ENCODE peak calls at places on chromosomes 7 and 10, in nine cellular contexts. One of them, this sample, is unnamed.

GRCh38 chr10:85995791-85996190 is 370.8 kb downstream of the GRID1 start:
- DNase-seq in coronary artery: no peak
- DNase-seq in keratinocyte: no peak
- DNase-seq in tibial nerve: no peak
- DNase-seq in left ventricle myocardium inferior: no peak
- DNase-seq in GM23338: peak; percentile 34
- DNase-seq in lower lobe of right lung: no peak
- DNase-seq in uterus: no peak
- DNase-seq in CD8-positive, alpha-beta T cell: no peak
- DNase-seq in this sample: no peak

GRCh38 chr10:17216217-17216900 is 11.7 kb upstream of the VIM start:
- DNase-seq in coronary artery: peak; percentile 85
- DNase-seq in keratinocyte: no peak
- DNase-seq in tibial nerve: no peak
- DNase-seq in left ventricle myocardium inferior: no peak
- DNase-seq in GM23338: no peak
- DNase-seq in lower lobe of right lung: peak; percentile 49
- DNase-seq in uterus: peak; percentile 35
- DNase-seq in CD8-positive, alpha-beta T cell: no peak
- DNase-seq in this sample: no peak

GRCh38 chr7:5495581-5496375 is 72.1 kb upstream of the TNRC18 start:
- DNase-seq in coronary artery: peak; percentile 94
- DNase-seq in keratinocyte: no peak
- DNase-seq in tibial nerve: no peak
- DNase-seq in left ventricle myocardium inferior: peak; percentile 85
- DNase-seq in GM23338: no peak
- DNase-seq in lower lobe of right lung: no peak
- DNase-seq in uterus: peak; percentile 61
- DNase-seq in CD8-positive, alpha-beta T cell: no peak
- DNase-seq in this sample: no peak

GRCh38 chr7:926061-927030 is 28.1 kb downstream of the ADAP1 start:
- DNase-seq in coronary artery: no peak
- DNase-seq in keratinocyte: no peak
- DNase-seq in tibial nerve: peak; percentile 47
- DNase-seq in left ventricle myocardium inferior: peak; percentile 15
- DNase-seq in GM23338: no peak
- DNase-seq in lower lobe of right lung: peak; percentile 43
- DNase-seq in uterus: peak; percentile 13
- DNase-seq in CD8-positive, alpha-beta T cell: no peak
- DNase-seq in this sample: no peak

GRCh38 chr10:97915761-97916160 is 66.1 kb downstream of the GOLGA7B start:
- DNase-seq in coronary artery: no peak
- DNase-seq in keratinocyte: no peak
- DNase-seq in tibial nerve: no peak
- DNase-seq in left ventricle myocardium inferior: no peak
- DNase-seq in GM23338: no peak
- DNase-seq in lower lobe of right lung: peak; percentile 28
- DNase-seq in uterus: no peak
- DNase-seq in CD8-positive, alpha-beta T cell: no peak
- DNase-seq in this sample: no peak

GRCh38 chr10:51876528-51876927 is 177.1 kb upstream of the CSTF2T start:
- DNase-seq in coronary artery: no peak
- DNase-seq in keratinocyte: no peak
- DNase-seq in tibial nerve: no peak
- DNase-seq in left ventricle myocardium inferior: no peak
- DNase-seq in GM23338: no peak
- DNase-seq in lower lobe of right lung: no peak
- DNase-seq in uterus: no peak
- DNase-seq in CD8-positive, alpha-beta T cell: no peak
- DNase-seq in this sample: no peak

GRCh38 chr7:108009873-108010272 is 6.9 kb upstream of the LAMB1 start:
- DNase-seq in coronary artery: no peak
- DNase-seq in keratinocyte: no peak
- DNase-seq in tibial nerve: no peak
- DNase-seq in left ventricle myocardium inferior: no peak
- DNase-seq in GM23338: no peak
- DNase-seq in lower lobe of right lung: no peak
- DNase-seq in uterus: no peak
- DNase-seq in CD8-positive, alpha-beta T cell: no peak
- DNase-seq in this sample: no peak

GRCh38 chr10:47326927-47327330 is 4.7 kb downstream of the GDF2 start:
- DNase-seq in coronary artery: peak; percentile 52
- DNase-seq in keratinocyte: no peak
- DNase-seq in tibial nerve: no peak
- DNase-seq in left ventricle myocardium inferior: no peak
- DNase-seq in GM23338: no peak
- DNase-seq in lower lobe of right lung: no peak
- DNase-seq in uterus: no peak
- DNase-seq in CD8-positive, alpha-beta T cell: no peak
- DNase-seq in this sample: no peak

GRCh38 chr10:91885362-91886079 is 23.8 kb downstream of the FGFBP3 start:
- DNase-seq in coronary artery: no peak
- DNase-seq in keratinocyte: no peak
- DNase-seq in tibial nerve: no peak
- DNase-seq in left ventricle myocardium inferior: no peak
- DNase-seq in GM23338: no peak
- DNase-seq in lower lobe of right lung: no peak
- DNase-seq in uterus: no peak
- DNase-seq in CD8-positive, alpha-beta T cell: no peak
- DNase-seq in this sample: no peak

DNA sequence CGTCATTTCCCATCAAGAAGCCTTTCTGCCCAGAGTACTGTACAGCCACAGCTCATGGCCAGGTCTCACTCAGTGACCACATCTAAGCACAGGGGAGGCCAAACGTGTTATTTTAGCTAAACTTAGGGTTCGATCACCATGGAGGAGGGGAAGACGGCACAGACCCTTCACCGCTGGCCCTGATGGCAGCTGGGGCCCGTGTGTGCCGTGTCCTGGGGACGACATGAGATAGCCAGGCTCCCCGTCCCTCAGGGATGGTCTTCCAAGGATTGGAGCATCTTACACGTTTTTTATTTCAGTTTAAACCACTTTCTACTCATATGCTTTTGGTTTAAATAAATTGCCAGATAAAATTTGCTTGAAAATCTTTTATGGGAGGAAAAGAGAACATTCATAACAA is 512.9 kb downstream of the DNAJB6 start:
- DNase-seq in coronary artery: no peak
- DNase-seq in keratinocyte: no peak
- DNase-seq in tibial nerve: no peak
- DNase-seq in left ventricle myocardium inferior: no peak
- DNase-seq in GM23338: no peak
- DNase-seq in lower lobe of right lung: no peak
- DNase-seq in uterus: no peak
- DNase-seq in CD8-positive, alpha-beta T cell: no peak
- DNase-seq in this sample: no peak
- TF ChIP-seq CTCF in coronary artery: no peak
- TF ChIP-seq CTCF in keratinocyte: no peak
- TF ChIP-seq CTCF in tibial nerve: no peak
- TF ChIP-seq CTCF in left ventricle myocardium inferior: no peak
- TF ChIP-seq CTCF in GM23338: no peak
- TF ChIP-seq CTCF in lower lobe of right lung: no peak
- TF ChIP-seq CTCF in uterus: no peak
- TF ChIP-seq CTCF in CD8-positive, alpha-beta T cell: no peak
- TF ChIP-seq CTCF in this sample: no peak

GRCh38 chr10:26507441-26507840 is 69.3 kb downstream of the APBB1IP start:
- DNase-seq in coronary artery: no peak
- DNase-seq in keratinocyte: no peak
- DNase-seq in tibial nerve: no peak
- DNase-seq in left ventricle myocardium inferior: no peak
- DNase-seq in GM23338: no peak
- DNase-seq in lower lobe of right lung: no peak
- DNase-seq in uterus: no peak
- DNase-seq in CD8-positive, alpha-beta T cell: no peak
- DNase-seq in this sample: no peak

GRCh38 chr10:26505491-26505890 is 67.3 kb downstream of the APBB1IP start:
- DNase-seq in coronary artery: no peak
- DNase-seq in keratinocyte: no peak
- DNase-seq in tibial nerve: no peak
- DNase-seq in left ventricle myocardium inferior: no peak
- DNase-seq in GM23338: no peak
- DNase-seq in lower lobe of right lung: no peak
- DNase-seq in uterus: no peak
- DNase-seq in CD8-positive, alpha-beta T cell: no peak
- DNase-seq in this sample: no peak

GRCh38 chr10:26508016-26508415 is 69.9 kb downstream of the APBB1IP start:
- DNase-seq in coronary artery: no peak
- DNase-seq in keratinocyte: no peak
- DNase-seq in tibial nerve: no peak
- DNase-seq in left ventricle myocardium inferior: no peak
- DNase-seq in GM23338: no peak
- DNase-seq in lower lobe of right lung: no peak
- DNase-seq in uterus: no peak
- DNase-seq in CD8-positive, alpha-beta T cell: no peak
- DNase-seq in this sample: no peak

GRCh38 chr10:26502988-26503387 is 64.8 kb downstream of the APBB1IP start:
- DNase-seq in coronary artery: no peak
- DNase-seq in keratinocyte: no peak
- DNase-seq in tibial nerve: no peak
- DNase-seq in left ventricle myocardium inferior: no peak
- DNase-seq in GM23338: no peak
- DNase-seq in lower lobe of right lung: no peak
- DNase-seq in uterus: no peak
- DNase-seq in CD8-positive, alpha-beta T cell: no peak
- DNase-seq in this sample: no peak

DNA sequence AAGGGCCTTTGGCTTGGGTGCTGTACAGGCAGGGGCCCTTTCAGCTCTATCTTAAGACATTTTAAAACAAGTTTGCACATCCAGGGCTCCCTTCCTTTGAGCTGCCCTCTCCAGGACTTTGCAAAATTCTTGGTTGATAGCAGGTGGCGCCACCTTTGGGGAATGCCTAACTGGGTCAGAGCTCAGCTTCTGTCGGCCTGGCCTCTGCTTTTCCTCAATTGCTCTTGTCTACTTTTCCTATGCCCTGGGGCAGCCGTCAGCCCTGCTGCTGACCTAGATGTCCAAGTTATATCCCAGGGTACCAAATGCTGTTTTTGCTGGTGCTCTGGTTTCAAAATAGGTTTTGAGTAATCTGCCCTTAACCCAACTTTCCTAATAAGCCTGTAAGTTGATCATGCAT is 65.8 kb downstream of the APBB1IP start:
- DNase-seq in coronary artery: no peak
- DNase-seq in keratinocyte: no peak
- DNase-seq in tibial nerve: no peak
- DNase-seq in left ventricle myocardium inferior: no peak
- DNase-seq in GM23338: peak; percentile 66
- DNase-seq in lower lobe of right lung: no peak
- DNase-seq in uterus: no peak
- DNase-seq in CD8-positive, alpha-beta T cell: no peak
- DNase-seq in this sample: no peak
- TF ChIP-seq CTCF in coronary artery: no peak
- TF ChIP-seq CTCF in keratinocyte: no peak
- TF ChIP-seq CTCF in tibial nerve: no peak
- TF ChIP-seq CTCF in left ventricle myocardium inferior: no peak
- TF ChIP-seq CTCF in GM23338: peak; percentile 68
- TF ChIP-seq CTCF in lower lobe of right lung: no peak
- TF ChIP-seq CTCF in uterus: no peak
- TF ChIP-seq CTCF in CD8-positive, alpha-beta T cell: peak; percentile 14
- TF ChIP-seq CTCF in this sample: peak; percentile 17

DNA sequence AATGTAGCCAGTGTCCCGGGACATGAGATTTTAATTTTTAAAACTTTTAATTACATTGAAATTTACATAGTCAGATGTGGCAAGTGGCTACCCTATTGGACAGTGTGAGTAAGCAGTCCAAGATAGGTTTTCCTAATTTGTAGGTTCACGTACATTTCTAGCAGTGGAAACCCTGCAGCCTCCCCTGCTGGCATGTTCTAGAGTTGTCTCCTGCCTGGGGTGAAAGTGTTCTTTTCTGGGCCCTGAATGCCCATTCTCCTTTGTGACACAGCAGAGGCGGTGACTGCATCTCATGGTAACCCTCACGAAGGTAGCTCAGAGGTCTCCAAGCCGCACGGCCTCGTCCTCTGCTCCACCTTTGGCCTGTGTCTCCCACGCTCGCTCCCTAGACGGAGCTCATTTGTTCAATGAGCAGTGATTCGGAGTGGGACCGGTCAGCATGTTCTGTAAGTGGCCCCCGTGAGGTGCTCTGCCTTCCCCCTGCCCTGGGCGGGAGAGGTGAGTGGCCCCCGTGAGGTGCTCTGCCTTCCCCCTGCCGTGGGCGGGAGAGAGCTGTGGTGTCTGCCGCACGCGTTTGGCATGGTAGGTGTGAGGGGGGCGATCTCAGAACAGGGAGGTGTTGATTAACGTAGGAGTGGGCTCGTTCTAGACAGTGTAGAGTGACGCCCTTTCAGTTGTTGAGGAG is 18.0 kb downstream of the WDR37 start:
- DNase-seq in coronary artery: no peak
- DNase-seq in keratinocyte: no peak
- DNase-seq in tibial nerve: no peak
- DNase-seq in left ventricle myocardium inferior: no peak
- DNase-seq in GM23338: peak; percentile 28
- DNase-seq in lower lobe of right lung: no peak
- DNase-seq in uterus: no peak
- DNase-seq in CD8-positive, alpha-beta T cell: no peak
- DNase-seq in this sample: no peak
- TF ChIP-seq CTCF in coronary artery: no peak
- TF ChIP-seq CTCF in keratinocyte: no peak
- TF ChIP-seq CTCF in tibial nerve: no peak
- TF ChIP-seq CTCF in left ventricle myocardium inferior: no peak
- TF ChIP-seq CTCF in GM23338: peak; percentile 35
- TF ChIP-seq CTCF in lower lobe of right lung: no peak
- TF ChIP-seq CTCF in uterus: no peak
- TF ChIP-seq CTCF in CD8-positive, alpha-beta T cell: peak; percentile 34
- TF ChIP-seq CTCF in this sample: no peak

GRCh38 chr10:117345143-117345542 is 30.1 kb downstream of the PDZD8 start:
- DNase-seq in coronary artery: no peak
- DNase-seq in keratinocyte: no peak
- DNase-seq in tibial nerve: no peak
- DNase-seq in left ventricle myocardium inferior: no peak
- DNase-seq in GM23338: peak; percentile 66
- DNase-seq in lower lobe of right lung: no peak
- DNase-seq in uterus: no peak
- DNase-seq in CD8-positive, alpha-beta T cell: no peak
- DNase-seq in this sample: no peak
- TF ChIP-seq CTCF in coronary artery: no peak
- TF ChIP-seq CTCF in keratinocyte: no peak
- TF ChIP-seq CTCF in tibial nerve: no peak
- TF ChIP-seq CTCF in left ventricle myocardium inferior: no peak
- TF ChIP-seq CTCF in GM23338: no peak
- TF ChIP-seq CTCF in lower lobe of right lung: no peak
- TF ChIP-seq CTCF in uterus: no peak
- TF ChIP-seq CTCF in CD8-positive, alpha-beta T cell: no peak
- TF ChIP-seq CTCF in this sample: no peak

DNA sequence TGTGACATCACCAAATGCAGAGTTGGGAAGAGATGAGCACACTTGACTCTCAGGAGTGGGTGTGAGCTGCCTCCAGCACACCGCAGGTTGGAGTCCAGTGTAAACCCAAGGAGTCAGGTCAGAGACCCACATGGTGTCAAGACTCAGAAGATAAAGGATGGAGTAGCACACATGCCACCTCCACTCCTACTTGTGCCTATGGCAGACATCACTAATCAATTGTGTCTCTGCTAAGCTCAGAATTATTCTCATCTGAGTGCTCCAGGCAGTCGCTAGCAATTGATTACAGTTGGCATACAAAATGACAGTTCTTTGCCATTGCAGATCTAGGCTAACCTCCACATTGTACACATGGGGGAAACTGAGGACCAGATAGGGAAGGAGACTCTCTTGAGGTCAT is 187.1 kb downstream of the RPS24 start:
- DNase-seq in coronary artery: no peak
- DNase-seq in keratinocyte: no peak
- DNase-seq in tibial nerve: no peak
- DNase-seq in left ventricle myocardium inferior: no peak
- DNase-seq in GM23338: no peak
- DNase-seq in lower lobe of right lung: no peak
- DNase-seq in uterus: no peak
- DNase-seq in CD8-positive, alpha-beta T cell: no peak
- DNase-seq in this sample: no peak
- TF ChIP-seq CTCF in coronary artery: no peak
- TF ChIP-seq CTCF in keratinocyte: no peak
- TF ChIP-seq CTCF in tibial nerve: no peak
- TF ChIP-seq CTCF in left ventricle myocardium inferior: no peak
- TF ChIP-seq CTCF in GM23338: no peak
- TF ChIP-seq CTCF in lower lobe of right lung: no peak
- TF ChIP-seq CTCF in uterus: no peak
- TF ChIP-seq CTCF in CD8-positive, alpha-beta T cell: no peak
- TF ChIP-seq CTCF in this sample: no peak